ENCODE peak calls at places on chromosomes 4 and X, in four cellular contexts. One of them, this sample, is unnamed.

GRCh38 chrX:79153348-79153747 is 8.9 kb downstream of the GPR174 start:
- DNase-seq in HepG2: no peak
- DNase-seq in K562: no peak
- DNase-seq in GM12878: no peak
- DNase-seq in this sample: no peak

GRCh38 chr4:176622251-176622968 is 170.3 kb downstream of the VEGFC start:
- DNase-seq in HepG2: no peak
- DNase-seq in K562: no peak
- DNase-seq in GM12878: no peak
- DNase-seq in this sample: no peak

GRCh38 chr4:152696764-152697250 is 17.0 kb upstream of the TMEM154 start:
- DNase-seq in HepG2: peak
- DNase-seq in K562: no peak
- DNase-seq in GM12878: peak
- DNase-seq in this sample: no peak

GRCh38 chr4:149056615-149057014 is 614.4 kb upstream of the NR3C2 start:
- DNase-seq in HepG2: no peak
- DNase-seq in K562: no peak
- DNase-seq in GM12878: no peak
- DNase-seq in this sample: peak

GRCh38 chr4:21885241-21885640 is 63.3 kb downstream of the KCNIP4 start:
- DNase-seq in HepG2: no peak
- DNase-seq in K562: no peak
- DNase-seq in GM12878: no peak
- DNase-seq in this sample: no peak

GRCh38 chr4:18291981-18292380 is 270.4 kb upstream of the LCORL start:
- DNase-seq in HepG2: no peak
- DNase-seq in K562: no peak
- DNase-seq in GM12878: no peak
- DNase-seq in this sample: no peak

GRCh38 chr4:139848043-139848442 is 182.4 kb downstream of the MGST2 start:
- DNase-seq in HepG2: no peak
- DNase-seq in K562: no peak
- DNase-seq in GM12878: no peak
- DNase-seq in this sample: no peak

GRCh38 chr4:177302371-177303100 is 7.1 kb upstream of the NEIL3 start:
- DNase-seq in HepG2: no peak
- DNase-seq in K562: no peak
- DNase-seq in GM12878: no peak
- DNase-seq in this sample: no peak

GRCh38 chr4:85029453-85029852 is 63.0 kb upstream of the WDFY3 start:
- DNase-seq in HepG2: no peak
- DNase-seq in K562: no peak
- DNase-seq in GM12878: no peak
- DNase-seq in this sample: no peak

GRCh38 chr4:77742054-77742453 is 77.1 kb downstream of the CNOT6L start:
- DNase-seq in HepG2: no peak
- DNase-seq in K562: no peak
- DNase-seq in GM12878: no peak
- DNase-seq in this sample: no peak

GRCh38 chr4:17276821-17277220 is 235.1 kb downstream of the QDPR start:
- DNase-seq in HepG2: no peak
- DNase-seq in K562: no peak
- DNase-seq in GM12878: no peak
- DNase-seq in this sample: no peak

GRCh38 chrX:53294024-53294648 is 12.8 kb upstream of the IQSEC2 start:
- DNase-seq in HepG2: no peak
- DNase-seq in K562: peak
- DNase-seq in GM12878: no peak
- DNase-seq in this sample: no peak

GRCh38 chr4:147741190-147741788 is 9.4 kb downstream of the ARHGAP10 start:
- DNase-seq in HepG2: no peak
- DNase-seq in K562: no peak
- DNase-seq in GM12878: no peak
- DNase-seq in this sample: no peak

GRCh38 chr4:108874806-108875205 is 112.0 kb upstream of the ETNPPL start:
- DNase-seq in HepG2: no peak
- DNase-seq in K562: no peak
- DNase-seq in GM12878: no peak
- DNase-seq in this sample: no peak

GRCh38 chr4:164413743-164414142 is 340.2 kb upstream of the SMIM31 start:
- DNase-seq in HepG2: no peak
- DNase-seq in K562: no peak
- DNase-seq in GM12878: no peak
- DNase-seq in this sample: no peak

GRCh38 chrX:130066975-130067615 is 43.2 kb downstream of the ELF4 start:
- DNase-seq in HepG2: no peak
- DNase-seq in K562: no peak
- DNase-seq in GM12878: no peak
- DNase-seq in this sample: no peak

DNA sequence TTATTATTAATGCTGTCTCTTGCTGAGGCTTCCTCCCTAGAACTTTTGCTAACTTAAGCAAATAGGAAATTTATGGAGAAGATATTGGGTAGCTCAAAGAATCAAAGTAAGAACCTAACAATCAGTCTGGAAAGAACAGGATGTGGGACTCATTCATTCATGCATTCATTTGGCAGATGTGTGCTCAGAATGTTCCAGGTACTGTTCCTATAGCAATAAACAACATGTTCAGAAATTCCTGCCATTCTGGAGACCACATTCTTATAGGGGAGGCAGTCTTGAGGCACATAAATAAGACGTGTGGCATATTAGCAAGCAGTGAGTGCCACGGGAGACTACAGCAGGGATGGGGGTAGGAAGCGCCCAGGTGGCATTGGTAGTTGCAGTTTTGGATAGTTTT is 5.0 kb downstream of the GRK4 start:
- DNase-seq in HepG2: no peak
- DNase-seq in K562: no peak
- DNase-seq in GM12878: no peak
- DNase-seq in this sample: no peak
- TF ChIP-seq JUNB in HepG2: no peak
- TF ChIP-seq JUNB in K562: no peak
- TF ChIP-seq JUNB in GM12878: no peak
- TF ChIP-seq JUNB in this sample: no peak

DNA sequence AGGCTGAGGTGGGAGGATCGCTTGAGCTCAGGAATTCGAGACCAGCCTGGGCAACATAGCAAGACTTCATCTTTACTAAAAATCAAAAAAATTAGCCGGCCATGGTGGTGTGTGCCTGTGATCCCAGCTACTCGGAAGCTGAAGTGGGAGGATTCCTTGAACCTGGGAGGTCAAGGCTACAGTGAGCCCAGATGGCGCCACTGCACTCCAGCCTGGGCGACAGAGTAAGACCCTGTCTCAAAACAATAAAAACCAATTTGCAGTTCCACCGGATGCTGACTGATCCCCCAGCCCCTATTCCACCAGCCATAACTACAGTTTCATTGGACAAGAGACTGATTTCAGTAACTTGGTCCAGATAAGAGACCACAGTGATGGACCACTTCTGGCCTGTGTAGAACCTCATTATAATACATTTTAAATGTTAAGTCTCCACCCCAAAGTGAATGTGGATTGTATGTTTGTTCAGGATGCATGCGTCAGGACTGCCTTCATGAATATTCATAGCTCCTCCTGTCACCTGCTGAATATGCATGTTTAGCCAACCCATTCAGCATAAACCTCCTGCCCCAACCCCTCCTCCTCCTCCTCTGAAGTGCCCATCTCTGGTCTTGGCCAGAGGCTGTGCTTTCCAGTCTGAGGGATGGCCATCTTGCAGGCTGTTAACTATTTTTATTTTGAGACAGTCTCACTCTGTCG is 2.3 kb upstream of the SLBP start:
- DNase-seq in HepG2: no peak
- DNase-seq in K562: peak
- DNase-seq in GM12878: no peak
- DNase-seq in this sample: peak
- TF ChIP-seq POLR2AphosphoS5 in HepG2: no peak
- TF ChIP-seq POLR2AphosphoS5 in K562: no peak
- TF ChIP-seq POLR2AphosphoS5 in GM12878: no peak
- TF ChIP-seq POLR2AphosphoS5 in this sample: no peak

DNA sequence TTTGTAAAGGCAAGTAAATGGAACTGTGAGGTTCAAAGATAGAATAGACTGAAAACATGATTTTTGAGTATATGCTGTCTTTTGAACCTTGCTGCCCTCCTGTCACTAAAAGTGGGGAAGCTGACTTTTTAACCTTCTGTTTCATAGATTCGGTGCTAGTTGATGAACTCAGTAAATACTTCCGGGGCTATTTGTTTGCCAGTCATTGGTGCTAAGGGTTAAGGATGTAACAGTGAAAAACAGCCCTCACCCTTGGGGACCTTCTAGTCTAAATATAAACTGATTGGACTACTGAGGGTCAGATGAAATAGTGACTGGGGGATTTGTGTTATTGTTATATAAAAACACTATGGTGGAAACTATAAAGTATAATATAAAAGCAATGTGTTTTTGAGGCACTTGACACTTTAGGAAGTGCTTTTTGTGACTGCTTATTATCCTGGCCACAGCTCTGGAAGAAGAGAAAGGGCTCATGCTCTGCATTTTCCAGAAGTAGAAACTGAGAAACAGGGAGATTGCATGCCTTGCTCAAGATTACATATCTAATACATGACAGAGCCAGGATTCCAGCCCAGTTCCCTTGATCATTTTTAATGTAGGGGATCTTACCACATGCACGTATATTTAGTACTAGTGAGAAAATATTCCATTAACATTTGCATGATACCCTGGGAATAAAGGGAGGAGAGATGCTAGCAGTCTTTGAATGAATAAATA is 3.9 kb downstream of the BST1 start:
- DNase-seq in HepG2: no peak
- DNase-seq in K562: no peak
- DNase-seq in GM12878: no peak
- DNase-seq in this sample: no peak
- H3K27ac ChIP-seq in HepG2: no peak
- H3K27ac ChIP-seq in K562: no peak
- H3K27ac ChIP-seq in GM12878: no peak
- H3K27ac ChIP-seq in this sample: no peak

GRCh38 chrX:133413218-133413925 is 1.9 kb downstream of the GPC4 start:
- DNase-seq in HepG2: no peak
- DNase-seq in K562: no peak
- DNase-seq in GM12878: no peak
- DNase-seq in this sample: peak
- TF ChIP-seq JUNB in HepG2: no peak
- TF ChIP-seq JUNB in K562: no peak
- TF ChIP-seq JUNB in GM12878: no peak
- TF ChIP-seq JUNB in this sample: no peak

GRCh38 chrX:87516716-87517115 is 886 bp upstream of the KLHL4 start:
- DNase-seq in HepG2: no peak
- DNase-seq in K562: no peak
- DNase-seq in GM12878: no peak
- DNase-seq in this sample: no peak
- TF ChIP-seq POLR2AphosphoS5 in HepG2: no peak
- TF ChIP-seq POLR2AphosphoS5 in K562: no peak
- TF ChIP-seq POLR2AphosphoS5 in GM12878: no peak
- TF ChIP-seq POLR2AphosphoS5 in this sample: no peak

GRCh38 chrX:13091111-13091765 is 46.8 kb upstream of the FAM9C start:
- DNase-seq in HepG2: no peak
- DNase-seq in K562: no peak
- DNase-seq in GM12878: peak
- DNase-seq in this sample: no peak

GRCh38 chrX:13092455-13092941 is 48.1 kb upstream of the FAM9C start:
- DNase-seq in HepG2: no peak
- DNase-seq in K562: no peak
- DNase-seq in GM12878: peak
- DNase-seq in this sample: no peak

GRCh38 chrX:13094780-13095425 is 50.5 kb upstream of the FAM9C start:
- DNase-seq in HepG2: no peak
- DNase-seq in K562: no peak
- DNase-seq in GM12878: no peak
- DNase-seq in this sample: no peak

GRCh38 chrX:13093489-13094140 is 49.2 kb upstream of the FAM9C start:
- DNase-seq in HepG2: no peak
- DNase-seq in K562: no peak
- DNase-seq in GM12878: no peak
- DNase-seq in this sample: no peak

GRCh38 chrX:13094374-13094773 is 50.0 kb upstream of the FAM9C start:
- DNase-seq in HepG2: no peak
- DNase-seq in K562: no peak
- DNase-seq in GM12878: no peak
- DNase-seq in this sample: no peak
- H3K27ac ChIP-seq in HepG2: no peak
- H3K27ac ChIP-seq in K562: no peak
- H3K27ac ChIP-seq in GM12878: peak
- H3K27ac ChIP-seq in this sample: no peak

GRCh38 chr4:98602270-98602669 is 56.1 kb downstream of the TSPAN5 start:
- DNase-seq in HepG2: no peak
- DNase-seq in K562: no peak
- DNase-seq in GM12878: no peak
- DNase-seq in this sample: no peak

GRCh38 chr4:98601719-98602118 is 56.7 kb downstream of the TSPAN5 start:
- DNase-seq in HepG2: no peak
- DNase-seq in K562: no peak
- DNase-seq in GM12878: no peak
- DNase-seq in this sample: no peak

GRCh38 chr4:98604723-98605122 is 53.7 kb downstream of the TSPAN5 start:
- DNase-seq in HepG2: no peak
- DNase-seq in K562: no peak
- DNase-seq in GM12878: no peak
- DNase-seq in this sample: no peak

GRCh38 chr4:98605216-98605615 is 53.2 kb downstream of the TSPAN5 start:
- DNase-seq in HepG2: no peak
- DNase-seq in K562: no peak
- DNase-seq in GM12878: no peak
- DNase-seq in this sample: no peak

GRCh38 chr4:98603683-98604573 is 54.5 kb downstream of the TSPAN5 start:
- DNase-seq in HepG2: no peak
- DNase-seq in K562: no peak
- DNase-seq in GM12878: no peak
- DNase-seq in this sample: no peak
- TF ChIP-seq JUNB in HepG2: no peak
- TF ChIP-seq JUNB in K562: no peak
- TF ChIP-seq JUNB in GM12878: no peak
- TF ChIP-seq JUNB in this sample: no peak

DNA sequence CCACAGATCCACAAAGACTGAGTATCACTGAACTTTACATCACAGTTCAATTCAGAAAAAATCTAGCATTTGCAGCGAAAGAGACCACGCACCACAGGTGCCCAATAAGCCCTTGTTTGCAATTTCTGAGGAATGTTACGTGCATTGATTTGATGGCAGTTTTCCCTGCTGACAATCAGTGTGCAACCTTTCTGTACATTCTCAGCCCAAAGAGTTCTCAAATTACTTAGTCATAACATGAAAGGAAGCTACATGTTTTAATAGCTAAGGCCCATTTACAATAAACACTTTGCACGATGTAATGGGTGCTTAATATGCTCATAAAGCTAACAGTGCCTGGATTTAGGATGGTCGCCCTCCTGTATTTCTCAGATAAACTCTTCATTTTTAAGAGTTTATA is 47.9 kb downstream of the PTCHD1 start:
- DNase-seq in HepG2: no peak
- DNase-seq in K562: no peak
- DNase-seq in GM12878: no peak
- DNase-seq in this sample: no peak
- TF ChIP-seq POLR2AphosphoS5 in HepG2: no peak
- TF ChIP-seq POLR2AphosphoS5 in K562: no peak
- TF ChIP-seq POLR2AphosphoS5 in GM12878: no peak
- TF ChIP-seq POLR2AphosphoS5 in this sample: no peak